ENCODE peak calls at places on chromosomes 4 and X, in eight cellular contexts. One of them, this sample, is unnamed.

GRCh38 chr4:14177987-14178386 is 550.5 kb upstream of the BOD1L1 start:
- DNase-seq in AG04450: no peak
- DNase-seq in activated naive CD8-positive, alpha-beta T cell treated with anti-CD3 and anti-CD28 coated beads, Interleukin-2, amount 50 U/mL, for 24 hours: no peak
- DNase-seq in effector CD8-positive, alpha-beta T cell: no peak
- DNase-seq in stimulated activated CD8-positive, alpha-beta memory T cell treated with anti-CD3 and anti-CD28 coated beads, Interleukin-15, amount 100 ng/mL, for 4 hours: no peak
- DNase-seq in SK-N-SH: no peak
- DNase-seq in adipocyte: no peak
- DNase-seq in CD4-positive, CD25-positive, alpha-beta regulatory T cell: no peak
- DNase-seq in this sample: no peak

GRCh38 chr4:6674500-6675149 is 19.1 kb upstream of the S100P start:
- DNase-seq in effector CD8-positive, alpha-beta T cell: peak
- DNase-seq in activated naive CD8-positive, alpha-beta T cell treated with anti-CD3 and anti-CD28 coated beads, Interleukin-2, amount 50 U/mL, for 24 hours: peak
- DNase-seq in SK-N-SH: peak
- DNase-seq in AG04450: no peak
- DNase-seq in stimulated activated CD8-positive, alpha-beta memory T cell treated with anti-CD3 and anti-CD28 coated beads, Interleukin-15, amount 100 ng/mL, for 4 hours: peak
- DNase-seq in CD4-positive, CD25-positive, alpha-beta regulatory T cell: peak
- DNase-seq in adipocyte: peak
- DNase-seq in this sample: peak

GRCh38 chrX:115341421-115341820 is 51.9 kb downstream of the LUZP4 start:
- DNase-seq in effector CD8-positive, alpha-beta T cell: no peak
- DNase-seq in CD4-positive, CD25-positive, alpha-beta regulatory T cell: no peak
- DNase-seq in adipocyte: no peak
- DNase-seq in SK-N-SH: no peak
- DNase-seq in stimulated activated CD8-positive, alpha-beta memory T cell treated with anti-CD3 and anti-CD28 coated beads, Interleukin-15, amount 100 ng/mL, for 4 hours: no peak
- DNase-seq in activated naive CD8-positive, alpha-beta T cell treated with anti-CD3 and anti-CD28 coated beads, Interleukin-2, amount 50 U/mL, for 24 hours: no peak
- DNase-seq in AG04450: no peak
- DNase-seq in this sample: no peak

GRCh38 chr4:97662133-97662532 is 481.1 kb downstream of the STPG2 start:
- DNase-seq in effector CD8-positive, alpha-beta T cell: no peak
- DNase-seq in adipocyte: peak
- DNase-seq in AG04450: no peak
- DNase-seq in stimulated activated CD8-positive, alpha-beta memory T cell treated with anti-CD3 and anti-CD28 coated beads, Interleukin-15, amount 100 ng/mL, for 4 hours: no peak
- DNase-seq in activated naive CD8-positive, alpha-beta T cell treated with anti-CD3 and anti-CD28 coated beads, Interleukin-2, amount 50 U/mL, for 24 hours: no peak
- DNase-seq in SK-N-SH: no peak
- DNase-seq in CD4-positive, CD25-positive, alpha-beta regulatory T cell: no peak
- DNase-seq in this sample: no peak

GRCh38 chr4:34417160-34417559 is 1827.2 kb downstream of the ARAP2 start:
- DNase-seq in AG04450: no peak
- DNase-seq in CD4-positive, CD25-positive, alpha-beta regulatory T cell: no peak
- DNase-seq in SK-N-SH: no peak
- DNase-seq in activated naive CD8-positive, alpha-beta T cell treated with anti-CD3 and anti-CD28 coated beads, Interleukin-2, amount 50 U/mL, for 24 hours: no peak
- DNase-seq in effector CD8-positive, alpha-beta T cell: no peak
- DNase-seq in adipocyte: peak
- DNase-seq in stimulated activated CD8-positive, alpha-beta memory T cell treated with anti-CD3 and anti-CD28 coated beads, Interleukin-15, amount 100 ng/mL, for 4 hours: no peak
- DNase-seq in this sample: no peak

GRCh38 chrX:32183066-32183465 is 1028.3 kb downstream of the DMD start:
- DNase-seq in activated naive CD8-positive, alpha-beta T cell treated with anti-CD3 and anti-CD28 coated beads, Interleukin-2, amount 50 U/mL, for 24 hours: no peak
- DNase-seq in adipocyte: no peak
- DNase-seq in effector CD8-positive, alpha-beta T cell: no peak
- DNase-seq in CD4-positive, CD25-positive, alpha-beta regulatory T cell: no peak
- DNase-seq in SK-N-SH: no peak
- DNase-seq in stimulated activated CD8-positive, alpha-beta memory T cell treated with anti-CD3 and anti-CD28 coated beads, Interleukin-15, amount 100 ng/mL, for 4 hours: no peak
- DNase-seq in AG04450: no peak
- DNase-seq in this sample: no peak

GRCh38 chrX:23742174-23742692 is 843 bp downstream of the ACOT9 start:
- DNase-seq in AG04450: no peak
- DNase-seq in adipocyte: peak
- DNase-seq in stimulated activated CD8-positive, alpha-beta memory T cell treated with anti-CD3 and anti-CD28 coated beads, Interleukin-15, amount 100 ng/mL, for 4 hours: no peak
- DNase-seq in SK-N-SH: peak
- DNase-seq in activated naive CD8-positive, alpha-beta T cell treated with anti-CD3 and anti-CD28 coated beads, Interleukin-2, amount 50 U/mL, for 24 hours: peak
- DNase-seq in effector CD8-positive, alpha-beta T cell: no peak
- DNase-seq in CD4-positive, CD25-positive, alpha-beta regulatory T cell: peak
- DNase-seq in this sample: peak

GRCh38 chr4:157992038-157992706 is 180.7 kb downstream of the GASK1B start:
- DNase-seq in SK-N-SH: peak
- DNase-seq in adipocyte: peak
- DNase-seq in CD4-positive, CD25-positive, alpha-beta regulatory T cell: peak
- DNase-seq in activated naive CD8-positive, alpha-beta T cell treated with anti-CD3 and anti-CD28 coated beads, Interleukin-2, amount 50 U/mL, for 24 hours: peak
- DNase-seq in AG04450: peak
- DNase-seq in stimulated activated CD8-positive, alpha-beta memory T cell treated with anti-CD3 and anti-CD28 coated beads, Interleukin-15, amount 100 ng/mL, for 4 hours: no peak
- DNase-seq in effector CD8-positive, alpha-beta T cell: no peak
- DNase-seq in this sample: peak

GRCh38 chr4:141346144-141346543 is 125.4 kb downstream of the ZNF330 start:
- DNase-seq in effector CD8-positive, alpha-beta T cell: no peak
- DNase-seq in stimulated activated CD8-positive, alpha-beta memory T cell treated with anti-CD3 and anti-CD28 coated beads, Interleukin-15, amount 100 ng/mL, for 4 hours: no peak
- DNase-seq in adipocyte: peak
- DNase-seq in AG04450: peak
- DNase-seq in CD4-positive, CD25-positive, alpha-beta regulatory T cell: no peak
- DNase-seq in SK-N-SH: peak
- DNase-seq in activated naive CD8-positive, alpha-beta T cell treated with anti-CD3 and anti-CD28 coated beads, Interleukin-2, amount 50 U/mL, for 24 hours: no peak
- DNase-seq in this sample: no peak

GRCh38 chrX:19382500-19383145 is 38.9 kb downstream of the PDHA1 start:
- DNase-seq in CD4-positive, CD25-positive, alpha-beta regulatory T cell: peak
- DNase-seq in activated naive CD8-positive, alpha-beta T cell treated with anti-CD3 and anti-CD28 coated beads, Interleukin-2, amount 50 U/mL, for 24 hours: peak
- DNase-seq in stimulated activated CD8-positive, alpha-beta memory T cell treated with anti-CD3 and anti-CD28 coated beads, Interleukin-15, amount 100 ng/mL, for 4 hours: no peak
- DNase-seq in AG04450: no peak
- DNase-seq in effector CD8-positive, alpha-beta T cell: peak
- DNase-seq in adipocyte: peak
- DNase-seq in SK-N-SH: peak
- DNase-seq in this sample: peak

GRCh38 chrX:85906399-85906798 is 141.0 kb downstream of the CHM start:
- DNase-seq in adipocyte: no peak
- DNase-seq in effector CD8-positive, alpha-beta T cell: no peak
- DNase-seq in stimulated activated CD8-positive, alpha-beta memory T cell treated with anti-CD3 and anti-CD28 coated beads, Interleukin-15, amount 100 ng/mL, for 4 hours: no peak
- DNase-seq in SK-N-SH: no peak
- DNase-seq in CD4-positive, CD25-positive, alpha-beta regulatory T cell: no peak
- DNase-seq in activated naive CD8-positive, alpha-beta T cell treated with anti-CD3 and anti-CD28 coated beads, Interleukin-2, amount 50 U/mL, for 24 hours: no peak
- DNase-seq in AG04450: no peak
- DNase-seq in this sample: no peak

GRCh38 chr4:183118585-183118984 is 19.5 kb downstream of the WWC2 start:
- DNase-seq in CD4-positive, CD25-positive, alpha-beta regulatory T cell: no peak
- DNase-seq in SK-N-SH: no peak
- DNase-seq in adipocyte: peak
- DNase-seq in stimulated activated CD8-positive, alpha-beta memory T cell treated with anti-CD3 and anti-CD28 coated beads, Interleukin-15, amount 100 ng/mL, for 4 hours: no peak
- DNase-seq in activated naive CD8-positive, alpha-beta T cell treated with anti-CD3 and anti-CD28 coated beads, Interleukin-2, amount 50 U/mL, for 24 hours: no peak
- DNase-seq in effector CD8-positive, alpha-beta T cell: no peak
- DNase-seq in AG04450: peak
- DNase-seq in this sample: no peak

GRCh38 chr4:99722662-99723061 is 65.0 kb upstream of the C4orf54 start:
- DNase-seq in AG04450: no peak
- DNase-seq in CD4-positive, CD25-positive, alpha-beta regulatory T cell: no peak
- DNase-seq in effector CD8-positive, alpha-beta T cell: no peak
- DNase-seq in adipocyte: no peak
- DNase-seq in stimulated activated CD8-positive, alpha-beta memory T cell treated with anti-CD3 and anti-CD28 coated beads, Interleukin-15, amount 100 ng/mL, for 4 hours: no peak
- DNase-seq in activated naive CD8-positive, alpha-beta T cell treated with anti-CD3 and anti-CD28 coated beads, Interleukin-2, amount 50 U/mL, for 24 hours: no peak
- DNase-seq in SK-N-SH: no peak
- DNase-seq in this sample: no peak

GRCh38 chr4:139975830-139976272 is 178.1 kb downstream of the MAML3 start:
- DNase-seq in AG04450: no peak
- DNase-seq in effector CD8-positive, alpha-beta T cell: no peak
- DNase-seq in activated naive CD8-positive, alpha-beta T cell treated with anti-CD3 and anti-CD28 coated beads, Interleukin-2, amount 50 U/mL, for 24 hours: no peak
- DNase-seq in adipocyte: peak
- DNase-seq in SK-N-SH: no peak
- DNase-seq in CD4-positive, CD25-positive, alpha-beta regulatory T cell: no peak
- DNase-seq in stimulated activated CD8-positive, alpha-beta memory T cell treated with anti-CD3 and anti-CD28 coated beads, Interleukin-15, amount 100 ng/mL, for 4 hours: no peak
- DNase-seq in this sample: peak

GRCh38 chrX:21973321-21974010 is 33.0 kb downstream of the SMS start:
- DNase-seq in AG04450: no peak
- DNase-seq in effector CD8-positive, alpha-beta T cell: no peak
- DNase-seq in adipocyte: no peak
- DNase-seq in stimulated activated CD8-positive, alpha-beta memory T cell treated with anti-CD3 and anti-CD28 coated beads, Interleukin-15, amount 100 ng/mL, for 4 hours: no peak
- DNase-seq in SK-N-SH: no peak
- DNase-seq in CD4-positive, CD25-positive, alpha-beta regulatory T cell: no peak
- DNase-seq in activated naive CD8-positive, alpha-beta T cell treated with anti-CD3 and anti-CD28 coated beads, Interleukin-2, amount 50 U/mL, for 24 hours: no peak
- DNase-seq in this sample: no peak

GRCh38 chrX:7582191-7582590 is 260.8 kb upstream of the VCX start:
- DNase-seq in AG04450: no peak
- DNase-seq in activated naive CD8-positive, alpha-beta T cell treated with anti-CD3 and anti-CD28 coated beads, Interleukin-2, amount 50 U/mL, for 24 hours: no peak
- DNase-seq in effector CD8-positive, alpha-beta T cell: no peak
- DNase-seq in CD4-positive, CD25-positive, alpha-beta regulatory T cell: no peak
- DNase-seq in adipocyte: no peak
- DNase-seq in SK-N-SH: no peak
- DNase-seq in stimulated activated CD8-positive, alpha-beta memory T cell treated with anti-CD3 and anti-CD28 coated beads, Interleukin-15, amount 100 ng/mL, for 4 hours: no peak
- DNase-seq in this sample: no peak

GRCh38 chrX:70033348-70033747 is 16.4 kb downstream of the AWAT2 start:
- DNase-seq in SK-N-SH: peak
- DNase-seq in activated naive CD8-positive, alpha-beta T cell treated with anti-CD3 and anti-CD28 coated beads, Interleukin-2, amount 50 U/mL, for 24 hours: peak
- DNase-seq in CD4-positive, CD25-positive, alpha-beta regulatory T cell: no peak
- DNase-seq in stimulated activated CD8-positive, alpha-beta memory T cell treated with anti-CD3 and anti-CD28 coated beads, Interleukin-15, amount 100 ng/mL, for 4 hours: no peak
- DNase-seq in effector CD8-positive, alpha-beta T cell: no peak
- DNase-seq in AG04450: no peak
- DNase-seq in adipocyte: peak
- DNase-seq in this sample: peak

GRCh38 chr4:148023782-148024181 is 291.9 kb downstream of the ARHGAP10 start:
- DNase-seq in stimulated activated CD8-positive, alpha-beta memory T cell treated with anti-CD3 and anti-CD28 coated beads, Interleukin-15, amount 100 ng/mL, for 4 hours: no peak
- DNase-seq in adipocyte: no peak
- DNase-seq in effector CD8-positive, alpha-beta T cell: no peak
- DNase-seq in AG04450: no peak
- DNase-seq in activated naive CD8-positive, alpha-beta T cell treated with anti-CD3 and anti-CD28 coated beads, Interleukin-2, amount 50 U/mL, for 24 hours: no peak
- DNase-seq in SK-N-SH: no peak
- DNase-seq in CD4-positive, CD25-positive, alpha-beta regulatory T cell: no peak
- DNase-seq in this sample: no peak

GRCh38 chrX:30913556-30913955 is 24.5 kb upstream of the TAB3 start:
- DNase-seq in SK-N-SH: no peak
- DNase-seq in activated naive CD8-positive, alpha-beta T cell treated with anti-CD3 and anti-CD28 coated beads, Interleukin-2, amount 50 U/mL, for 24 hours: no peak
- DNase-seq in CD4-positive, CD25-positive, alpha-beta regulatory T cell: no peak
- DNase-seq in stimulated activated CD8-positive, alpha-beta memory T cell treated with anti-CD3 and anti-CD28 coated beads, Interleukin-15, amount 100 ng/mL, for 4 hours: no peak
- DNase-seq in AG04450: no peak
- DNase-seq in effector CD8-positive, alpha-beta T cell: no peak
- DNase-seq in adipocyte: no peak
- DNase-seq in this sample: no peak

GRCh38 chr4:149980941-149981340 is 97.3 kb upstream of the DCLK2 start:
- DNase-seq in stimulated activated CD8-positive, alpha-beta memory T cell treated with anti-CD3 and anti-CD28 coated beads, Interleukin-15, amount 100 ng/mL, for 4 hours: no peak
- DNase-seq in AG04450: no peak
- DNase-seq in effector CD8-positive, alpha-beta T cell: no peak
- DNase-seq in activated naive CD8-positive, alpha-beta T cell treated with anti-CD3 and anti-CD28 coated beads, Interleukin-2, amount 50 U/mL, for 24 hours: peak
- DNase-seq in SK-N-SH: peak
- DNase-seq in CD4-positive, CD25-positive, alpha-beta regulatory T cell: peak
- DNase-seq in adipocyte: peak
- DNase-seq in this sample: peak

GRCh38 chr4:17336524-17336941 is 175.4 kb downstream of the QDPR start:
- DNase-seq in effector CD8-positive, alpha-beta T cell: peak
- DNase-seq in CD4-positive, CD25-positive, alpha-beta regulatory T cell: peak
- DNase-seq in adipocyte: no peak
- DNase-seq in activated naive CD8-positive, alpha-beta T cell treated with anti-CD3 and anti-CD28 coated beads, Interleukin-2, amount 50 U/mL, for 24 hours: peak
- DNase-seq in AG04450: no peak
- DNase-seq in SK-N-SH: no peak
- DNase-seq in stimulated activated CD8-positive, alpha-beta memory T cell treated with anti-CD3 and anti-CD28 coated beads, Interleukin-15, amount 100 ng/mL, for 4 hours: peak
- DNase-seq in this sample: no peak

GRCh38 chr4:8592366-8593267 is at the start of gene CPZ:
- DNase-seq in AG04450: no peak
- DNase-seq in stimulated activated CD8-positive, alpha-beta memory T cell treated with anti-CD3 and anti-CD28 coated beads, Interleukin-15, amount 100 ng/mL, for 4 hours: no peak
- DNase-seq in effector CD8-positive, alpha-beta T cell: no peak
- DNase-seq in activated naive CD8-positive, alpha-beta T cell treated with anti-CD3 and anti-CD28 coated beads, Interleukin-2, amount 50 U/mL, for 24 hours: no peak
- DNase-seq in CD4-positive, CD25-positive, alpha-beta regulatory T cell: no peak
- DNase-seq in adipocyte: peak
- DNase-seq in SK-N-SH: no peak
- DNase-seq in this sample: no peak

GRCh38 chrX:41178201-41178600 is 93.0 kb downstream of the USP9X start:
- DNase-seq in AG04450: no peak
- DNase-seq in effector CD8-positive, alpha-beta T cell: no peak
- DNase-seq in activated naive CD8-positive, alpha-beta T cell treated with anti-CD3 and anti-CD28 coated beads, Interleukin-2, amount 50 U/mL, for 24 hours: peak
- DNase-seq in CD4-positive, CD25-positive, alpha-beta regulatory T cell: no peak
- DNase-seq in stimulated activated CD8-positive, alpha-beta memory T cell treated with anti-CD3 and anti-CD28 coated beads, Interleukin-15, amount 100 ng/mL, for 4 hours: no peak
- DNase-seq in SK-N-SH: no peak
- DNase-seq in adipocyte: no peak
- DNase-seq in this sample: no peak

GRCh38 chrX:11137543-11138139 is 26.5 kb downstream of the HCCS start:
- DNase-seq in stimulated activated CD8-positive, alpha-beta memory T cell treated with anti-CD3 and anti-CD28 coated beads, Interleukin-15, amount 100 ng/mL, for 4 hours: no peak
- DNase-seq in adipocyte: peak
- DNase-seq in SK-N-SH: peak
- DNase-seq in activated naive CD8-positive, alpha-beta T cell treated with anti-CD3 and anti-CD28 coated beads, Interleukin-2, amount 50 U/mL, for 24 hours: no peak
- DNase-seq in CD4-positive, CD25-positive, alpha-beta regulatory T cell: peak
- DNase-seq in AG04450: peak
- DNase-seq in effector CD8-positive, alpha-beta T cell: no peak
- DNase-seq in this sample: no peak

GRCh38 chr4:47519239-47519883 is 34.3 kb downstream of the ATP10D start:
- DNase-seq in effector CD8-positive, alpha-beta T cell: no peak
- DNase-seq in CD4-positive, CD25-positive, alpha-beta regulatory T cell: no peak
- DNase-seq in AG04450: no peak
- DNase-seq in adipocyte: no peak
- DNase-seq in stimulated activated CD8-positive, alpha-beta memory T cell treated with anti-CD3 and anti-CD28 coated beads, Interleukin-15, amount 100 ng/mL, for 4 hours: no peak
- DNase-seq in SK-N-SH: no peak
- DNase-seq in activated naive CD8-positive, alpha-beta T cell treated with anti-CD3 and anti-CD28 coated beads, Interleukin-2, amount 50 U/mL, for 24 hours: no peak
- DNase-seq in this sample: peak

GRCh38 chr4:95190751-95191436 is 357.9 kb downstream of the UNC5C start:
- DNase-seq in CD4-positive, CD25-positive, alpha-beta regulatory T cell: no peak
- DNase-seq in SK-N-SH: peak
- DNase-seq in effector CD8-positive, alpha-beta T cell: no peak
- DNase-seq in AG04450: no peak
- DNase-seq in activated naive CD8-positive, alpha-beta T cell treated with anti-CD3 and anti-CD28 coated beads, Interleukin-2, amount 50 U/mL, for 24 hours: no peak
- DNase-seq in stimulated activated CD8-positive, alpha-beta memory T cell treated with anti-CD3 and anti-CD28 coated beads, Interleukin-15, amount 100 ng/mL, for 4 hours: no peak
- DNase-seq in adipocyte: no peak
- DNase-seq in this sample: no peak

GRCh38 chr4:3045500-3045850 is 28.9 kb downstream of the HTT-AS start:
- DNase-seq in CD4-positive, CD25-positive, alpha-beta regulatory T cell: peak
- DNase-seq in SK-N-SH: no peak
- DNase-seq in adipocyte: no peak
- DNase-seq in stimulated activated CD8-positive, alpha-beta memory T cell treated with anti-CD3 and anti-CD28 coated beads, Interleukin-15, amount 100 ng/mL, for 4 hours: peak
- DNase-seq in effector CD8-positive, alpha-beta T cell: peak
- DNase-seq in activated naive CD8-positive, alpha-beta T cell treated with anti-CD3 and anti-CD28 coated beads, Interleukin-2, amount 50 U/mL, for 24 hours: peak
- DNase-seq in AG04450: no peak
- DNase-seq in this sample: no peak

GRCh38 chr4:28518781-28519180 is 1658.1 kb downstream of the STIM2 start:
- DNase-seq in SK-N-SH: no peak
- DNase-seq in activated naive CD8-positive, alpha-beta T cell treated with anti-CD3 and anti-CD28 coated beads, Interleukin-2, amount 50 U/mL, for 24 hours: no peak
- DNase-seq in stimulated activated CD8-positive, alpha-beta memory T cell treated with anti-CD3 and anti-CD28 coated beads, Interleukin-15, amount 100 ng/mL, for 4 hours: no peak
- DNase-seq in effector CD8-positive, alpha-beta T cell: no peak
- DNase-seq in adipocyte: peak
- DNase-seq in AG04450: no peak
- DNase-seq in CD4-positive, CD25-positive, alpha-beta regulatory T cell: no peak
- DNase-seq in this sample: no peak

GRCh38 chr4:94889961-94890360 is 132.2 kb downstream of the BMPR1B start:
- DNase-seq in adipocyte: peak
- DNase-seq in stimulated activated CD8-positive, alpha-beta memory T cell treated with anti-CD3 and anti-CD28 coated beads, Interleukin-15, amount 100 ng/mL, for 4 hours: no peak
- DNase-seq in CD4-positive, CD25-positive, alpha-beta regulatory T cell: no peak
- DNase-seq in AG04450: peak
- DNase-seq in SK-N-SH: no peak
- DNase-seq in effector CD8-positive, alpha-beta T cell: no peak
- DNase-seq in activated naive CD8-positive, alpha-beta T cell treated with anti-CD3 and anti-CD28 coated beads, Interleukin-2, amount 50 U/mL, for 24 hours: no peak
- DNase-seq in this sample: no peak

GRCh38 chr4:166726832-166727231 is 507.5 kb downstream of the SPOCK3 start:
- DNase-seq in CD4-positive, CD25-positive, alpha-beta regulatory T cell: no peak
- DNase-seq in stimulated activated CD8-positive, alpha-beta memory T cell treated with anti-CD3 and anti-CD28 coated beads, Interleukin-15, amount 100 ng/mL, for 4 hours: no peak
- DNase-seq in activated naive CD8-positive, alpha-beta T cell treated with anti-CD3 and anti-CD28 coated beads, Interleukin-2, amount 50 U/mL, for 24 hours: no peak
- DNase-seq in adipocyte: no peak
- DNase-seq in AG04450: no peak
- DNase-seq in effector CD8-positive, alpha-beta T cell: no peak
- DNase-seq in SK-N-SH: no peak
- DNase-seq in this sample: no peak

GRCh38 chr4:86400216-86400615 is 40.4 kb upstream of the MAPK10 start:
- DNase-seq in activated naive CD8-positive, alpha-beta T cell treated with anti-CD3 and anti-CD28 coated beads, Interleukin-2, amount 50 U/mL, for 24 hours: no peak
- DNase-seq in adipocyte: peak
- DNase-seq in SK-N-SH: no peak
- DNase-seq in stimulated activated CD8-positive, alpha-beta memory T cell treated with anti-CD3 and anti-CD28 coated beads, Interleukin-15, amount 100 ng/mL, for 4 hours: no peak
- DNase-seq in AG04450: no peak
- DNase-seq in effector CD8-positive, alpha-beta T cell: no peak
- DNase-seq in CD4-positive, CD25-positive, alpha-beta regulatory T cell: no peak
- DNase-seq in this sample: no peak

GRCh38 chr4:3470244-3471097 is 7.4 kb downstream of the DOK7 start:
- DNase-seq in SK-N-SH: no peak
- DNase-seq in effector CD8-positive, alpha-beta T cell: no peak
- DNase-seq in adipocyte: no peak
- DNase-seq in CD4-positive, CD25-positive, alpha-beta regulatory T cell: no peak
- DNase-seq in AG04450: peak
- DNase-seq in stimulated activated CD8-positive, alpha-beta memory T cell treated with anti-CD3 and anti-CD28 coated beads, Interleukin-15, amount 100 ng/mL, for 4 hours: no peak
- DNase-seq in activated naive CD8-positive, alpha-beta T cell treated with anti-CD3 and anti-CD28 coated beads, Interleukin-2, amount 50 U/mL, for 24 hours: no peak
- DNase-seq in this sample: no peak

This sample was measured in germinal center.